ENCODE peak calls at places on chromosomes 1 and 21, in four cellular contexts. One of them, this sample, is unnamed.
A peak's percentile ranks its signal among the peaks of the same experiment; 100 is the strongest.

GRCh38 chr1:100397681-100398080 is 45.4 kb downstream of the CDC14A start:
- DNase-seq in H1: no peak
- DNase-seq in HCT116: no peak
- DNase-seq in WTC11: no peak
- DNase-seq in this sample: no peak

GRCh38 chr1:231691618-231692259 is 65.1 kb downstream of the DISC1 start:
- DNase-seq in H1: peak; percentile 38
- DNase-seq in HCT116: peak; percentile 15
- DNase-seq in WTC11: peak; percentile 82
- DNase-seq in this sample: no peak

GRCh38 chr21:15837603-15838002 is 107.8 kb downstream of the USP25 start:
- DNase-seq in H1: no peak
- DNase-seq in HCT116: no peak
- DNase-seq in WTC11: no peak
- DNase-seq in this sample: no peak

GRCh38 chr1:56171670-56172069 is 407.7 kb downstream of the PLPP3 start:
- DNase-seq in H1: no peak
- DNase-seq in HCT116: no peak
- DNase-seq in WTC11: no peak
- DNase-seq in this sample: no peak

GRCh38 chr1:204830671-204831585 is 39.7 kb upstream of the NFASC start:
- DNase-seq in H1: no peak
- DNase-seq in HCT116: no peak
- DNase-seq in WTC11: no peak
- DNase-seq in this sample: no peak

GRCh38 chr1:47559944-47560695 is 122.3 kb downstream of the FOXD2 start:
- DNase-seq in H1: no peak
- DNase-seq in HCT116: no peak
- DNase-seq in WTC11: no peak
- DNase-seq in this sample: no peak

GRCh38 chr1:198156111-198156744 is 570 bp upstream of the NEK7 start:
- DNase-seq in H1: peak; percentile 33
- DNase-seq in HCT116: peak; percentile 69
- DNase-seq in WTC11: peak; percentile 70
- DNase-seq in this sample: peak; percentile 87

GRCh38 chr1:204172404-204173049 is 6.4 kb upstream of the REN start:
- DNase-seq in H1: no peak
- DNase-seq in HCT116: no peak
- DNase-seq in WTC11: no peak
- DNase-seq in this sample: no peak

GRCh38 chr1:208433086-208433485 is 188.9 kb upstream of the PLXNA2 start:
- DNase-seq in H1: no peak
- DNase-seq in HCT116: no peak
- DNase-seq in WTC11: no peak
- DNase-seq in this sample: no peak

GRCh38 chr21:28644762-28645161 is 347.9 kb downstream of the LTN1 start:
- DNase-seq in H1: no peak
- DNase-seq in HCT116: no peak
- DNase-seq in WTC11: no peak
- DNase-seq in this sample: no peak
- TF ChIP-seq MAX in H1: no peak
- TF ChIP-seq MAX in HCT116: no peak
- TF ChIP-seq MAX in WTC11: no peak
- TF ChIP-seq MAX in this sample: no peak

GRCh38 chr1:226649780-226650179 is 89.3 kb downstream of the ITPKB start:
- DNase-seq in H1: no peak
- DNase-seq in HCT116: no peak
- DNase-seq in WTC11: peak; percentile 40
- DNase-seq in this sample: peak; percentile 64
- TF ChIP-seq CTCF in H1: no peak
- TF ChIP-seq CTCF in HCT116: no peak
- TF ChIP-seq CTCF in WTC11: no peak
- TF ChIP-seq CTCF in this sample: peak; percentile 18

DNA sequence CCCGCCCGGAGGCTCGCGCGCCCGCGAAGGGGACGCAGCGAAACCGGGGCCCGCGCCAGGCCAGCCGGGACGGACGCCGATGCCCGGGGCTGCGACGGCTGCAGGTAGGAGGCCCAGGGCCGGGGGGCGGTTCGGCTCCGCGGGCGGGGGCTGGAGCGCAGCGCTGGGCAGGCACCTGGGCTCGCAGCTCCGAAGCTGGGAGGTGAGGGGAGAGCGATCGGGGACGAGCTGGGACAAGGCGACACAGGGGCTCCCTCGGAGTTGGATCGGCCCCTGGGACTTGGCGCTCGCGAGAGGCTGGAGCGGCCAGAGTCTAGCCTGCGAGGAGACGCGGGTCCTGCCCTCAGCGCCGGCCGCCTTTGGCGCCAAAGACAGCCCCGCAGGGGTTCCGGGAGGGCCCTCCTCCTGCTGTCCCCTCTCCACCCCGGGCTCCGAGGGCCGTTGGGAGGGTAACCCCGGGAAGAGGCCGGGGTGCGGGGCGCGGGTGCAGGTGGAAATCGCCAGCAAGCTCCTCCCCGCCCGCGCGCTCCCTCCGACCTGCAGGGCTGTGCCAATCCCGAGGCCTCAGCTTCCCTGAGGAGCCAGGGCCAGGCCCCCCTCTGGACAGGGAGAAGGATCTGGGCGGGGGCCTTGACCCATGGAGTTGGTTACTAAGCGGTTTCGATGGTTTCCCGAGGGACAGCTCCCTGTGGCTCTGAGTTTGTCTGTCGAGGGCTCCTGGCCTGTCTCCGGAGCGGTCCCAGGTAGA is 396 bp downstream of the TP73 start:
- DNase-seq in H1: no peak
- DNase-seq in HCT116: peak; percentile 18
- DNase-seq in WTC11: peak; percentile 56
- DNase-seq in this sample: peak; percentile 29
- TF ChIP-seq MAX in H1: no peak
- TF ChIP-seq MAX in HCT116: peak; percentile 50
- TF ChIP-seq MAX in WTC11: no peak
- TF ChIP-seq MAX in this sample: no peak

GRCh38 chr1:218164930-218165686 is 120.0 kb upstream of the RRP15 start:
- DNase-seq in H1: peak; percentile 33
- DNase-seq in HCT116: no peak
- DNase-seq in WTC11: peak; percentile 78
- DNase-seq in this sample: no peak

GRCh38 chr1:218163371-218163770 is 121.7 kb upstream of the RRP15 start:
- DNase-seq in H1: no peak
- DNase-seq in HCT116: no peak
- DNase-seq in WTC11: no peak
- DNase-seq in this sample: no peak

GRCh38 chr1:218165687-218166088 is 119.4 kb upstream of the RRP15 start:
- DNase-seq in H1: no peak
- DNase-seq in HCT116: no peak
- DNase-seq in WTC11: no peak
- DNase-seq in this sample: no peak

DNA sequence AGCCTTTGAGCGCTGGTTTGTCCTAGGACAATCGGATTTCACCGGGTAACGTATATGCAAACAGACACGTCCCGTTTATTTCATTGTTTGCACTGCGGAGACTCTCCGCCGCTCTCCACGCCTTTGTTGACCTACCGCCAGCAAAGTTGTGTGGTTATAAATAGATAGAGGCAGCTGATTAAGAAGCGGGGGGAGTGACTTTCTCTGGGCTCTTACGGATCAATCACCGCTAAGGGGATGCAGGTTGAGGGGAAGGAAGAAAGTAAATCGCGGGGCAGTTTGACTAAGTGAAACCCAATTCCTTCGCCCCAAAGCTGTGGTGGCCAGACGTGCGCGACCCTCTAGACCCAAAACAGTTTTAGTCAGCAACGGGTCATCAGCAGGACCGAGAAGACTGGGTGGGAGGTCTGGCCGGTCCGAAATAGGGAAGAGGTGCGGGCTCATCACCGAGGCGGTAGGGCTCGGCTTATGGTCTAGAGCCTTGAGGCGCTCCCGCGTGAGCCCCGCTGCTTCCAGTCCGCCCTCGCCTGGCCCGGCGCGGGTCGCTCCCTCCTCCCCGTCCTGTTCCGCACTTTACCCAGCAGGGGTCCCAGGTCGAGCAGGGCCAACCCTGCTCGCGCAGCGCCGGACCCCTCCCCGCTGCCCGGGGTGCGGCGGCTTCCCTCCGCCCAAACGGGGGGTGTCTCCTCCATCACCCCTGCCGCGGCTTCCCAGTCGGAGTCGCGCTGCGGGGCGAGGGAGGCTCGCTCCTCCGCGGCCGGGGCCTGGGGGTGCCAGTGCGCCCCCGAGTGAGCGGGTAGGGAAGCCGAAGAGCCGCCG is 120.8 kb upstream of the RRP15 start:
- DNase-seq in H1: peak; percentile 43
- DNase-seq in HCT116: no peak
- DNase-seq in WTC11: peak; percentile 88
- DNase-seq in this sample: no peak
- TF ChIP-seq CTCF in H1: no peak
- TF ChIP-seq CTCF in HCT116: no peak
- TF ChIP-seq CTCF in WTC11: no peak
- TF ChIP-seq CTCF in this sample: no peak

GRCh38 chr1:16208270-16208987 is 4.0 kb downstream of the ARHGEF19 start:
- DNase-seq in H1: no peak
- DNase-seq in HCT116: no peak
- DNase-seq in WTC11: no peak
- DNase-seq in this sample: peak; percentile 45
- TF ChIP-seq MAX in H1: no peak
- TF ChIP-seq MAX in HCT116: no peak
- TF ChIP-seq MAX in WTC11: no peak
- TF ChIP-seq MAX in this sample: no peak

GRCh38 chr21:38768385-38769071 is 37.2 kb upstream of the ETS2 start:
- DNase-seq in H1: no peak
- DNase-seq in HCT116: no peak
- DNase-seq in WTC11: no peak
- DNase-seq in this sample: no peak
- TF ChIP-seq CTCF in H1: no peak
- TF ChIP-seq CTCF in HCT116: no peak
- TF ChIP-seq CTCF in WTC11: no peak
- TF ChIP-seq CTCF in this sample: no peak

DNA sequence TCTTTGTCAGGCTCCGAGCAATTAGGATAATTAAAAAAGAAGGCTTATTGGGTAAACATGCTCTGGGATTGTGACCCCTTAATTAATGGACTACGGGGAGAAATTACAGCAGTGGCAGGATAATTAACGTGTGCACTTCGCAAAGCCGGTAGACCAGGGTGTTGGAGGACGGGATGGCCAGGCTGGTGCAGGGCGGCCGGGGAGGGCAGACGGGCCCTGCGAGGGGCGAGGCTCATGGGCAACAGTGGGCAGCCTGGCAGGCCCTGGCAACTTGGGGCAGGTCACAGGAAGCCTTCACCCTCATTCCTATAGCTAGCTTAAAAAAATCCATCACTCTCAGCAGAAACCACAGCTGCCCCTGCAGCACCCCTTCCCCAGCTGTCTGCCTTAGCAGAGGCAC is 186.2 kb upstream of the ARHGEF16 start:
- DNase-seq in H1: no peak
- DNase-seq in HCT116: no peak
- DNase-seq in WTC11: no peak
- DNase-seq in this sample: no peak
- TF ChIP-seq MAX in H1: no peak
- TF ChIP-seq MAX in HCT116: no peak
- TF ChIP-seq MAX in WTC11: no peak
- TF ChIP-seq MAX in this sample: no peak

GRCh38 chr1:212456166-212456528 is 23.4 kb downstream of the NENF start:
- DNase-seq in H1: no peak
- DNase-seq in HCT116: no peak
- DNase-seq in WTC11: no peak
- DNase-seq in this sample: no peak
- TF ChIP-seq CTCF in H1: no peak
- TF ChIP-seq CTCF in HCT116: no peak
- TF ChIP-seq CTCF in WTC11: peak; percentile 50
- TF ChIP-seq CTCF in this sample: no peak

This sample was measured in NB4.